ENCODE peak calls at places on chromosomes 12 and 14, in seven cellular contexts. One of them, this sample, is unnamed.

GRCh38 chr12:1351926-1352325 is 242.5 kb downstream of the FBXL14 start:
- DNase-seq in stimulated activated CD4-positive, alpha-beta T cell treated with anti-CD3 and anti-CD28 coated beads, Interleukin-1b, Interleukin-23, amount 100 ng/mL, for 1 hour: no peak
- DNase-seq in NCI-H1092: no peak
- DNase-seq in M059J: peak; percentile 69
- DNase-seq in thoracic aorta: no peak
- DNase-seq in DMS 273 treated with DMSO at 0.1 percent for 48 hours: no peak
- DNase-seq in upper lobe of right lung: no peak
- DNase-seq in this sample: no peak

GRCh38 chr14:71731096-71731495 is 201.1 kb upstream of the RGS6 start:
- DNase-seq in stimulated activated CD4-positive, alpha-beta T cell treated with anti-CD3 and anti-CD28 coated beads, Interleukin-1b, Interleukin-23, amount 100 ng/mL, for 1 hour: no peak
- DNase-seq in NCI-H1092: no peak
- DNase-seq in M059J: no peak
- DNase-seq in thoracic aorta: no peak
- DNase-seq in DMS 273 treated with DMSO at 0.1 percent for 48 hours: no peak
- DNase-seq in upper lobe of right lung: no peak
- DNase-seq in this sample: no peak

GRCh38 chr12:27969901-27970390 is 2.6 kb downstream of the PTHLH start:
- DNase-seq in stimulated activated CD4-positive, alpha-beta T cell treated with anti-CD3 and anti-CD28 coated beads, Interleukin-1b, Interleukin-23, amount 100 ng/mL, for 1 hour: no peak
- DNase-seq in NCI-H1092: no peak
- DNase-seq in M059J: peak; percentile 89
- DNase-seq in thoracic aorta: no peak
- DNase-seq in DMS 273 treated with DMSO at 0.1 percent for 48 hours: peak; percentile 55
- DNase-seq in upper lobe of right lung: peak; percentile 76
- DNase-seq in this sample: peak; percentile 48

GRCh38 chr12:78185651-78186050 is 355.0 kb downstream of the NAV3 start:
- DNase-seq in stimulated activated CD4-positive, alpha-beta T cell treated with anti-CD3 and anti-CD28 coated beads, Interleukin-1b, Interleukin-23, amount 100 ng/mL, for 1 hour: no peak
- DNase-seq in NCI-H1092: no peak
- DNase-seq in M059J: no peak
- DNase-seq in thoracic aorta: no peak
- DNase-seq in DMS 273 treated with DMSO at 0.1 percent for 48 hours: no peak
- DNase-seq in upper lobe of right lung: no peak
- DNase-seq in this sample: no peak

GRCh38 chr14:77562681-77563080 is 53.8 kb downstream of the SPTLC2 start:
- DNase-seq in stimulated activated CD4-positive, alpha-beta T cell treated with anti-CD3 and anti-CD28 coated beads, Interleukin-1b, Interleukin-23, amount 100 ng/mL, for 1 hour: no peak
- DNase-seq in NCI-H1092: no peak
- DNase-seq in M059J: peak; percentile 58
- DNase-seq in thoracic aorta: no peak
- DNase-seq in DMS 273 treated with DMSO at 0.1 percent for 48 hours: no peak
- DNase-seq in upper lobe of right lung: no peak
- DNase-seq in this sample: no peak

GRCh38 chr12:27780612-27781408 is 774 bp upstream of the MANSC4 start:
- DNase-seq in stimulated activated CD4-positive, alpha-beta T cell treated with anti-CD3 and anti-CD28 coated beads, Interleukin-1b, Interleukin-23, amount 100 ng/mL, for 1 hour: no peak
- DNase-seq in NCI-H1092: peak; percentile 2
- DNase-seq in M059J: peak; percentile 80
- DNase-seq in thoracic aorta: peak; percentile 24
- DNase-seq in DMS 273 treated with DMSO at 0.1 percent for 48 hours: no peak
- DNase-seq in upper lobe of right lung: no peak
- DNase-seq in this sample: no peak

GRCh38 chr12:75759842-75760260 is 248.4 kb upstream of the KRR1 start:
- DNase-seq in stimulated activated CD4-positive, alpha-beta T cell treated with anti-CD3 and anti-CD28 coated beads, Interleukin-1b, Interleukin-23, amount 100 ng/mL, for 1 hour: no peak
- DNase-seq in NCI-H1092: no peak
- DNase-seq in M059J: peak; percentile 87
- DNase-seq in thoracic aorta: no peak
- DNase-seq in DMS 273 treated with DMSO at 0.1 percent for 48 hours: no peak
- DNase-seq in upper lobe of right lung: no peak
- DNase-seq in this sample: peak; percentile 79

GRCh38 chr14:61889914-61890351 is 127.7 kb downstream of the SNAPC1 start:
- DNase-seq in stimulated activated CD4-positive, alpha-beta T cell treated with anti-CD3 and anti-CD28 coated beads, Interleukin-1b, Interleukin-23, amount 100 ng/mL, for 1 hour: no peak
- DNase-seq in NCI-H1092: no peak
- DNase-seq in M059J: peak; percentile 9
- DNase-seq in thoracic aorta: no peak
- DNase-seq in DMS 273 treated with DMSO at 0.1 percent for 48 hours: no peak
- DNase-seq in upper lobe of right lung: no peak
- DNase-seq in this sample: no peak

GRCh38 chr14:32630701-32631100 is 301.6 kb downstream of the AKAP6 start:
- DNase-seq in stimulated activated CD4-positive, alpha-beta T cell treated with anti-CD3 and anti-CD28 coated beads, Interleukin-1b, Interleukin-23, amount 100 ng/mL, for 1 hour: no peak
- DNase-seq in NCI-H1092: no peak
- DNase-seq in M059J: no peak
- DNase-seq in thoracic aorta: no peak
- DNase-seq in DMS 273 treated with DMSO at 0.1 percent for 48 hours: no peak
- DNase-seq in upper lobe of right lung: no peak
- DNase-seq in this sample: no peak

GRCh38 chr12:87827638-87828264 is 201.4 kb downstream of the C12orf50 start:
- DNase-seq in stimulated activated CD4-positive, alpha-beta T cell treated with anti-CD3 and anti-CD28 coated beads, Interleukin-1b, Interleukin-23, amount 100 ng/mL, for 1 hour: no peak
- DNase-seq in NCI-H1092: no peak
- DNase-seq in M059J: peak; percentile 87
- DNase-seq in thoracic aorta: no peak
- DNase-seq in DMS 273 treated with DMSO at 0.1 percent for 48 hours: no peak
- DNase-seq in upper lobe of right lung: no peak
- DNase-seq in this sample: peak; percentile 86

GRCh38 chr14:95679148-95679547 is 7.1 kb upstream of the TCL1B start:
- DNase-seq in stimulated activated CD4-positive, alpha-beta T cell treated with anti-CD3 and anti-CD28 coated beads, Interleukin-1b, Interleukin-23, amount 100 ng/mL, for 1 hour: no peak
- DNase-seq in NCI-H1092: peak; percentile 27
- DNase-seq in M059J: no peak
- DNase-seq in thoracic aorta: no peak
- DNase-seq in DMS 273 treated with DMSO at 0.1 percent for 48 hours: no peak
- DNase-seq in upper lobe of right lung: no peak
- DNase-seq in this sample: no peak

GRCh38 chr12:53960187-53961024 is 5.7 kb downstream of the HOXC12 start:
- DNase-seq in stimulated activated CD4-positive, alpha-beta T cell treated with anti-CD3 and anti-CD28 coated beads, Interleukin-1b, Interleukin-23, amount 100 ng/mL, for 1 hour: no peak
- DNase-seq in NCI-H1092: no peak
- DNase-seq in M059J: no peak
- DNase-seq in thoracic aorta: no peak
- DNase-seq in DMS 273 treated with DMSO at 0.1 percent for 48 hours: no peak
- DNase-seq in upper lobe of right lung: no peak
- DNase-seq in this sample: no peak

GRCh38 chr14:80215081-80215480 is 3.8 kb upstream of the DIO2 start:
- DNase-seq in stimulated activated CD4-positive, alpha-beta T cell treated with anti-CD3 and anti-CD28 coated beads, Interleukin-1b, Interleukin-23, amount 100 ng/mL, for 1 hour: no peak
- DNase-seq in NCI-H1092: no peak
- DNase-seq in M059J: peak; percentile 69
- DNase-seq in thoracic aorta: no peak
- DNase-seq in DMS 273 treated with DMSO at 0.1 percent for 48 hours: no peak
- DNase-seq in upper lobe of right lung: no peak
- DNase-seq in this sample: no peak

GRCh38 chr12:21998295-21998694 is 47.7 kb upstream of the CMAS start:
- DNase-seq in stimulated activated CD4-positive, alpha-beta T cell treated with anti-CD3 and anti-CD28 coated beads, Interleukin-1b, Interleukin-23, amount 100 ng/mL, for 1 hour: no peak
- DNase-seq in NCI-H1092: no peak
- DNase-seq in M059J: no peak
- DNase-seq in thoracic aorta: no peak
- DNase-seq in DMS 273 treated with DMSO at 0.1 percent for 48 hours: no peak
- DNase-seq in upper lobe of right lung: no peak
- DNase-seq in this sample: no peak

GRCh38 chr14:26290007-26290530 is 307.8 kb downstream of the NOVA1 start:
- DNase-seq in stimulated activated CD4-positive, alpha-beta T cell treated with anti-CD3 and anti-CD28 coated beads, Interleukin-1b, Interleukin-23, amount 100 ng/mL, for 1 hour: no peak
- DNase-seq in NCI-H1092: no peak
- DNase-seq in M059J: peak; percentile 0
- DNase-seq in thoracic aorta: no peak
- DNase-seq in DMS 273 treated with DMSO at 0.1 percent for 48 hours: no peak
- DNase-seq in upper lobe of right lung: no peak
- DNase-seq in this sample: no peak

GRCh38 chr14:55180434-55180833 is 11.0 kb downstream of the DLGAP5 start:
- DNase-seq in stimulated activated CD4-positive, alpha-beta T cell treated with anti-CD3 and anti-CD28 coated beads, Interleukin-1b, Interleukin-23, amount 100 ng/mL, for 1 hour: no peak
- DNase-seq in NCI-H1092: no peak
- DNase-seq in M059J: no peak
- DNase-seq in thoracic aorta: no peak
- DNase-seq in DMS 273 treated with DMSO at 0.1 percent for 48 hours: no peak
- DNase-seq in upper lobe of right lung: no peak
- DNase-seq in this sample: no peak

GRCh38 chr12:24996820-24997219 is 47.9 kb upstream of the BCAT1 start:
- DNase-seq in stimulated activated CD4-positive, alpha-beta T cell treated with anti-CD3 and anti-CD28 coated beads, Interleukin-1b, Interleukin-23, amount 100 ng/mL, for 1 hour: no peak
- DNase-seq in NCI-H1092: no peak
- DNase-seq in M059J: no peak
- DNase-seq in thoracic aorta: no peak
- DNase-seq in DMS 273 treated with DMSO at 0.1 percent for 48 hours: no peak
- DNase-seq in upper lobe of right lung: no peak
- DNase-seq in this sample: no peak

GRCh38 chr14:56858422-56858821 is 48.1 kb upstream of the OTX2 start:
- DNase-seq in stimulated activated CD4-positive, alpha-beta T cell treated with anti-CD3 and anti-CD28 coated beads, Interleukin-1b, Interleukin-23, amount 100 ng/mL, for 1 hour: no peak
- DNase-seq in NCI-H1092: no peak
- DNase-seq in M059J: no peak
- DNase-seq in thoracic aorta: no peak
- DNase-seq in DMS 273 treated with DMSO at 0.1 percent for 48 hours: no peak
- DNase-seq in upper lobe of right lung: no peak
- DNase-seq in this sample: no peak

GRCh38 chr12:58541300-58541690 is 379.0 kb downstream of the LRIG3 start:
- DNase-seq in stimulated activated CD4-positive, alpha-beta T cell treated with anti-CD3 and anti-CD28 coated beads, Interleukin-1b, Interleukin-23, amount 100 ng/mL, for 1 hour: no peak
- DNase-seq in NCI-H1092: no peak
- DNase-seq in M059J: peak; percentile 26
- DNase-seq in thoracic aorta: no peak
- DNase-seq in DMS 273 treated with DMSO at 0.1 percent for 48 hours: no peak
- DNase-seq in upper lobe of right lung: no peak
- DNase-seq in this sample: no peak

GRCh38 chr14:92470215-92470614 is 43.4 kb upstream of the RIN3 start:
- DNase-seq in stimulated activated CD4-positive, alpha-beta T cell treated with anti-CD3 and anti-CD28 coated beads, Interleukin-1b, Interleukin-23, amount 100 ng/mL, for 1 hour: no peak
- DNase-seq in NCI-H1092: no peak
- DNase-seq in M059J: peak; percentile 77
- DNase-seq in thoracic aorta: no peak
- DNase-seq in DMS 273 treated with DMSO at 0.1 percent for 48 hours: no peak
- DNase-seq in upper lobe of right lung: no peak
- DNase-seq in this sample: peak; percentile 76

GRCh38 chr12:97167598-97167997 is 260.5 kb downstream of the NEDD1 start:
- DNase-seq in stimulated activated CD4-positive, alpha-beta T cell treated with anti-CD3 and anti-CD28 coated beads, Interleukin-1b, Interleukin-23, amount 100 ng/mL, for 1 hour: no peak
- DNase-seq in NCI-H1092: no peak
- DNase-seq in M059J: peak; percentile 15
- DNase-seq in thoracic aorta: no peak
- DNase-seq in DMS 273 treated with DMSO at 0.1 percent for 48 hours: no peak
- DNase-seq in upper lobe of right lung: no peak
- DNase-seq in this sample: peak; percentile 5

This sample was measured in A172.